ENCODE peak calls at places on chromosomes 12 and 14, in four cellular contexts. Q is stomach, U is IMR-90, A is cardiac muscle cell. I is an unnamed sample. For H3K4me1, the result is how much of the 10 kb centered on the place peaks cover.

GRCh38 chr12:13573698-13574321 is 377.3 kb downstream of the EMP1 start:
- DNase-seq in Q (no peak), U (peak), A (peak), I (peak)

GRCh38 chr12:124713041-124713435 is 145.6 kb upstream of the NCOR2 start:
- DNase-seq in Q (peak), U (no peak), A (peak), I (no peak)

GRCh38 chr14:101813833-101814232 is 52.3 kb downstream of the PPP2R5C start:
- DNase-seq in Q (no peak), U (no peak), A (no peak), I (no peak)

GRCh38 chr14:102182190-102182589 is 42.5 kb downstream of the WDR20 start:
- DNase-seq in Q (no peak), U (peak), A (peak), I (peak)

GRCh38 chr12:50017047-50017446 is 8.2 kb downstream of the RACGAP1 start:
- DNase-seq in Q (peak), U (peak), A (peak), I (peak)

GRCh38 chr12:50390284-50390683 is 6.1 kb downstream of the FAM186A start:
- DNase-seq in Q (no peak), U (peak), A (peak), I (peak)

GRCh38 chr12:101759396-101760047 is 20.3 kb upstream of the SYCP3 start:
- DNase-seq in Q (no peak), U (peak), A (peak), I (peak)

GRCh38 chr14:70658899-70659298 is 17.2 kb downstream of the TTC9 start:
- DNase-seq in Q (no peak), U (no peak), A (no peak), I (no peak)

GRCh38 chr12:74890237-74890599 is 319.4 kb downstream of the KCNC2 start:
- DNase-seq in Q (no peak), U (peak), A (peak), I (peak)

GRCh38 chr14:74506408-74506807 is 12.8 kb downstream of the ISCA2 start:
- DNase-seq in Q (no peak), U (no peak), A (no peak), I (no peak)

GRCh38 chr14:91269076-91269991 is 24.8 kb upstream of the GPR68 start:
- DNase-seq in Q (no peak), U (no peak), A (peak), I (no peak)

GRCh38 chr12:129762436-129762835 is 141.4 kb downstream of the TMEM132D start:
- DNase-seq in Q (no peak), U (no peak), A (no peak), I (no peak)

GRCh38 chr12:65533177-65533883 is 254.8 kb downstream of the MSRB3 start:
- DNase-seq in Q (no peak), U (peak), A (peak), I (no peak)

GRCh38 chr14:75634848-75635247 is 25.8 kb downstream of the ERG28 start:
- DNase-seq in Q (no peak), U (no peak), A (no peak), I (no peak)

GRCh38 chr14:77139540-77140342 is 1.9 kb downstream of the ZDHHC22 start:
- DNase-seq in Q (no peak), U (no peak), A (peak), I (peak)

GRCh38 chr14:29166507-29166906 is 399.9 kb downstream of the FOXG1 start:
- DNase-seq in Q (no peak), U (no peak), A (no peak), I (no peak)

GRCh38 chr12:25788707-25789106 is 169.8 kb upstream of the RASSF8 start:
- DNase-seq in Q (no peak), U (no peak), A (peak), I (no peak)

GRCh38 chr14:68947802-68948201 is 31.3 kb downstream of the ACTN1 start:
- DNase-seq in Q (peak), U (peak), A (peak), I (peak)

GRCh38 chr12:54475542-54475941 is 2.1 kb upstream of the GTSF1 start:
- DNase-seq in Q (no peak), U (no peak), A (peak), I (peak)

GRCh38 chr14:72619881-72620280 is 274.0 kb downstream of the DPF3 start:
- DNase-seq in Q (no peak), U (no peak), A (no peak), I (no peak)

GRCh38 chr12:83114042-83114441 is 427.3 kb downstream of the TMTC2 start:
- DNase-seq in Q (no peak), U (no peak), A (no peak), I (peak)

GRCh38 chr12:52848661-52849255 is at the start of gene KRT78:
- DNase-seq in Q (no peak), U (no peak), A (no peak), I (no peak)

GRCh38 chr12:52949413-52950331 is 754 bp downstream of the KRT18 start:
- DNase-seq in Q (peak), U (peak), A (peak), I (no peak)

GRCh38 chr12:49428652-49429549 is 61.6 kb downstream of the SPATS2 start:
- DNase-seq in Q (no peak), U (peak), A (peak), I (peak)

GRCh38 chr14:81946808-81947798 is 413.4 kb upstream of the SEL1L start:
- DNase-seq in Q (no peak), U (no peak), A (peak), I (no peak)

GRCh38 chr14:31207287-31207745 is 277 bp downstream of the HECTD1 start:
- DNase-seq in Q (no peak), U (no peak), A (no peak), I (no peak)

DNA sequence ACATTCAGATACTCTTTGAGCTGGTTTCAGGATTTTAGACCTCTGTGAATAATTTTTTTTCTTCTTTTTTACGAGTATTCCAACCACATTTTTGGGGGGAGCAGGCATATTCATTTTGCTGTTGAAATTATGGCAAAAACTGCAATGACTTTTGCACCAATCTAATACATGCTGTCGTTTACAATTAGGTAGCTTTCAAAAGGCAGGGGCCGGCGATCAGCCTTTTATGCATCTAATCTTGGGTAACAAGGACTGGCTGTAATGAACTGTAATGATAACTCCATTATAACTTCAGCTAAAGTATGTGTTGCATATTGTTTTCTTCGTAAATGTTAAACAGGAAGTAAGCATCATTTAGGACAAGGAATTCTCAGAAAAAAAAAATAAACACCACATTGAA is 30.4 kb upstream of the KLRF1 start:
- DNase-seq in Q (no peak), U (no peak), A (no peak), I (no peak)
- H3K4me1 ChIP-seq in Q (under half), U (under half), A (under half), I (under half)

DNA sequence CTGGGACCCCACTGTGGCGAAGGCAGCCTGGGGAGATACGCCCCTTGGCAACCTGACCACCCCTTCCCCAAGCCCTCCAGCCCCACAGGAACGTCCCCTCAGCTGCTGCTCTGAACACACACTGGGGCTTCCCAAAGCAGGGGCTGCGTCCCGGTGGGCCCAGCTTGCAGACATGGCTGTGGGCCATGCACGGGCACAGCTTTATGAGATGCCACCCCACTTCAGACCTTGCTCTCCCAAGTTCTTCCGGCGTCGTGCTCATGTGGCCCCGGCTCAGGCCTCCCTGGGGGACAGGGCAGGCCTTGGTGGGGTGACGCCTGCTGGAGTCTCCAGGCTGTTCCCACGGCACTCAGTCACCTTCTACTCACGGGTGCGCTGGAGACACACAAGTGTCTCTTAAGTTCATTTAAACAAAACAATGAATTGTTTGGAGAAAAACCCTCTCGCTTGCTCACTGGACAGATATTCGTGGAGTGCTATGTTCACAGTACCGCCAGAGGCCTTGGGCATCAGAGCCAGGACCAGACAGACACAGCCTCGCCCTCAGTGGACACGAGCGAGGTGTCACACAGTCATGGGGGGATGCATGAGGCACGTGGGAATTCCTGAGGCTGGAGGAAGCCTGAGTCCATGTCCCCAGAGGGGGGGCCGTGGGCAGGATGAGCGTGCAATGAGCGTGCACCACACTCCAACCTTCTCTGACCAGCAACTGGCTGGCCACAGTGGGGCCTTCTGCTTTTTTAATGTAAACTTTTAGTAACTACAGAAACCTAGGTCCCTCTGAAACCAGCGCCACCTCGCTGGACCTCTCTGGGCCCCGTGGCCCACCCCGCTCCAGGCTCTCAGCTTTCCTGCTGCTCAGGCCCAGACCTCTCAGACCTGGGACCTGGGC is 4.3 kb downstream of the GALNT9 start:
- DNase-seq in Q (no peak), U (peak), A (no peak), I (no peak)
- H3K4me3 ChIP-seq in Q (no peak), U (no peak), A (no peak), I (no peak)

GRCh38 chr12:43973385-43973784 is 137.5 kb downstream of the TMEM117 start:
- DNase-seq in Q (no peak), U (no peak), A (no peak), I (no peak)
- H3K4me1 ChIP-seq in Q (under half), U (under half), A (under half), I (under half)

DNA sequence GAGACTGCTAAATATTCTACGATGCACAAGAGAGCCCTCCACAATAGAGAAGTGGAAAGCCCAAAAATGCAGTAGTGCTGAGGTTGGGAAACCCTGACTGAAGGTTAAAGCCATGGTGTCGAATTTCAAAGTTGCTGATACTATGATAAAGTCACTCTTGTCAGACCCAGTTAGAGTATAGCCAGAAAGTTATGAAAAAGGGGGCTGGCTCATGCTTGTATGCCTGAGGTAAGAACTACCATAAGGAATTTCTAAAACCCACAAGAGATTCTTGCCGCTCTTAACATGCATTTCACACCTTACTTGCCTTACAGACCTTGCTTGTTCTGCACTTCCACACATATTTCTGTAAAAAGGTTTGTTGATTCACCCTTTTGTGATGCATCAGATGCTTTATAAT is 184.6 kb downstream of the SLC6A15 start:
- DNase-seq in Q (no peak), U (no peak), A (no peak), I (peak)
- H3K4me3 ChIP-seq in Q (no peak), U (no peak), A (no peak), I (no peak)

GRCh38 chr12:104697186-104697585 is 240.4 kb downstream of the CHST11 start:
- DNase-seq in Q (no peak), U (no peak), A (no peak), I (no peak)
- H3K4me1 ChIP-seq in Q (under half), U (under half), A (under half), I (half or more)

I was measured in adipocyte.